ENCODE peak calls at places on chromosomes 16 and 17, in eight cellular contexts. T is thoracic aorta; B is iPS DF 6.9; K is IMR-90; G is tibial nerve; E is CD8-positive, alpha-beta T cell; D is GM23248; Y is A549. Z is an unnamed sample. For H3K4me1, the result is how much of the 10 kb centered on the place peaks cover.

GRCh38 chr17:67652433-67652832 is 65.3 kb upstream of the NOL11 start:
- DNase-seq in G (no peak), K (no peak), D (no peak), Y (no peak), B (no peak), T (no peak), E (no peak), Z (no peak)

GRCh38 chr16:66366433-66367299 is at the start of gene CDH5:
- DNase-seq in D (peak), Y (no peak), E (no peak), K (no peak), B (no peak), G (peak), T (no peak), Z (peak)

GRCh38 chr16:89289428-89290395 is 72.2 kb downstream of the ZNF778 start:
- DNase-seq in D (peak), K (peak), T (no peak), E (peak), B (peak), Y (peak), G (peak), Z (peak)

GRCh38 chr16:21626659-21627277 is 25.6 kb downstream of the IGSF6 start:
- DNase-seq in K (peak), E (no peak), G (no peak), Y (peak), T (no peak), B (no peak), D (peak), Z (no peak)

GRCh38 chr17:45584092-45585036 is 93.8 kb upstream of the PLEKHM1 start:
- DNase-seq in D (peak), B (no peak), T (no peak), E (peak), Y (peak), G (no peak), K (peak), Z (peak)

GRCh38 chr17:12512712-12513355 is 152.9 kb upstream of the MYOCD start:
- DNase-seq in T (no peak), Y (no peak), E (no peak), G (no peak), K (peak), D (peak), B (no peak), Z (no peak)

GRCh38 chr16:85335584-85336492 is 223.6 kb upstream of the CIBAR2 start:
- DNase-seq in B (no peak), E (no peak), T (no peak), G (no peak), K (peak), Y (peak), D (peak), Z (no peak)

GRCh38 chr17:29412780-29413565 is 22.8 kb downstream of the TAOK1 start:
- DNase-seq in D (peak), E (no peak), T (no peak), B (no peak), Y (no peak), G (no peak), K (peak), Z (no peak)

GRCh38 chr16:65648111-65648510 is 526.2 kb upstream of the CDH11 start:
- DNase-seq in T (no peak), G (no peak), D (no peak), Y (no peak), B (no peak), K (no peak), E (no peak), Z (no peak)

GRCh38 chr16:11877374-11877773 is 26.0 kb upstream of the RSL1D1 start:
- DNase-seq in Y (no peak), T (no peak), E (no peak), D (peak), G (no peak), B (no peak), K (peak), Z (no peak)

GRCh38 chr17:80109713-80110446 is 8.5 kb downstream of the GAA start:
- DNase-seq in B (no peak), T (no peak), K (no peak), Y (no peak), G (no peak), D (no peak), E (no peak), Z (peak)

GRCh38 chr16:5709889-5710288 is 612.3 kb upstream of the EEF2KMT start:
- DNase-seq in D (peak), B (peak), G (no peak), E (no peak), Y (no peak), K (peak), T (no peak), Z (no peak)

GRCh38 chr17:33686171-33686570 is 393.1 kb upstream of the ASIC2 start:
- DNase-seq in G (no peak), Y (peak), D (no peak), K (no peak), B (peak), T (no peak), E (no peak), Z (no peak)

GRCh38 chr16:31183432-31184428 is 3.8 kb downstream of the FUS start:
- DNase-seq in T (no peak), G (no peak), B (no peak), D (peak), Y (no peak), E (no peak), K (no peak), Z (no peak)

DNA sequence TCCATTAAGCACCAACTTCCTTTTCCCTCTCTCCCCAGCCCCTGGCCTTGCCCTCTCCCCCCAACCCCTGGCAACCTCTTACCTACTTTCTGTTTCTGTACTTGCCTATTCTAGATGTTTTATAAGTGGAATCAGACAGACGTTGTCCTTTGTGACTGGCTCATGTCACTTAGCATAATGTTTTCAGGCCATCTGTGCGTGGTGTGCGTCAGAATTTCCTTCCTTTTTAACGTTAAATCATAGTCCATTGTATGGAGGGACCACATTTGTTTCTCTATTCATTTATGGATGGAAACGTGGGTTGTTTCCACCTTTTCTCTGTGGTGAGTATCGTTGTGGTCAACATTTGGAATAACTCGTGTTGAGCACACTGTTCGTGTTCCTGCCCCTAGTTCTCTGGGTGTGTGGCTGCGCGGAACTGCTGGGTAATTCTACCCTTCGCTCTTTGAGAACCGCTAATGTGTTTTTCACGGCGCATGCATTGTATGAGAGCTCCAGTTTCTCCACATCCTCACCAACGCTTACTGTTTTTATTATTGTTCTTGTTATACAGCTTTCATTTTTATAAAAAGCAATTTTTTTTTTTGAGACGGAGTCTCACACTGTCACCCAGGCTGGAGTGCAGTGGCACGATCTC is 26.3 kb downstream of the ACTG1 start:
- DNase-seq in B (no peak), D (no peak), E (no peak), Y (no peak), T (no peak), G (no peak), K (no peak), Z (no peak)
- H3K4me1 ChIP-seq in B (under half), D (under half), E (under half), Y (under half), T (under half), G (half or more), K (under half), Z (under half)

GRCh38 chr17:78267257-78268073 is 36.0 kb downstream of the TMEM235 start:
- DNase-seq in B (no peak), K (no peak), T (no peak), G (no peak), D (no peak), E (no peak), Y (no peak), Z (no peak)

GRCh38 chr17:78269893-78270490 is 38.6 kb downstream of the TMEM235 start:
- DNase-seq in D (no peak), Y (no peak), T (no peak), B (no peak), G (no peak), K (no peak), E (no peak), Z (no peak)

GRCh38 chr17:78271419-78272160 is 40.2 kb downstream of the TMEM235 start:
- DNase-seq in T (no peak), E (no peak), D (no peak), G (no peak), B (no peak), Y (no peak), K (no peak), Z (no peak)

GRCh38 chr17:78266771-78267170 is 35.3 kb downstream of the TMEM235 start:
- DNase-seq in T (no peak), E (no peak), G (no peak), D (no peak), Y (no peak), B (no peak), K (no peak), Z (no peak)

GRCh38 chr17:78268960-78269892 is 37.8 kb downstream of the TMEM235 start:
- DNase-seq in G (no peak), T (no peak), E (no peak), D (no peak), B (no peak), Y (peak), K (peak), Z (no peak)
- H3K27ac ChIP-seq in G (no peak), T (no peak), E (no peak), D (no peak), B (no peak), Y (peak), K (no peak), Z (peak)

GRCh38 chr17:78268191-78268874 is 36.9 kb downstream of the TMEM235 start:
- DNase-seq in B (no peak), K (no peak), E (no peak), Y (no peak), D (no peak), T (no peak), G (no peak), Z (no peak)
- H3K4me1 ChIP-seq in B (under half), K (under half), E (under half), Y (under half), D (under half), T (under half), G (under half), Z (under half)

DNA sequence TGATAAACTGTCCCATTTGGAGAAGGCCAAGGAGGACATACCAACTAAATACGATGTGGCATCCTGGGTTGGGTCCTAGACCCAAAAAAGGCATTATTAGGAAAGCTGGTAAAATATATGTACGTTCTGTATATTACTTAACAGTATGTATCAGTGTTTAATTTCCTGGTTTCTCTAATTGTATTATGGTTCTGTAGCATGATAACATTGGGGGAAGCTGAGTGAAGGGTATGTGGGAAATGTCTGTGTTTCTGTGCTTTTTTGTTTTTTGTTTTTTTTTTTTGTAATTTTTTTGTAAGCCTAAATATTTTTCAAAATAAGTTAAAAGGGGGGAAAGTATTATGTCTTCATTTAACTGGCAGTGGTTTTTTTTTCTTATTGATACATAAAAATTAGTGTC is 21.5 kb upstream of the NDRG4 start:
- DNase-seq in K (no peak), E (no peak), B (no peak), G (no peak), T (no peak), Y (no peak), D (no peak), Z (no peak)
- H3K27ac ChIP-seq in K (no peak), E (no peak), B (no peak), G (no peak), T (no peak), Y (no peak), D (no peak), Z (no peak)